ENCODE peak calls at places on chromosomes 2 and 18, in six cellular contexts. One of them, this sample, is unnamed. For H3K36me3 and H3K4me1, the result is how much of the 10 kb centered on the place peaks cover.

GRCh38 chr2:173752152-173752551 is 213.0 kb downstream of the SP3 start:
- DNase-seq in transverse colon: no peak
- DNase-seq in IMR-90: no peak
- DNase-seq in PC-3: peak
- DNase-seq in ovary: no peak
- DNase-seq in pancreas: no peak
- DNase-seq in this sample: no peak

GRCh38 chr18:45667056-45667455 is 51.8 kb downstream of the SLC14A2 start:
- DNase-seq in pancreas: no peak
- DNase-seq in transverse colon: no peak
- DNase-seq in PC-3: no peak
- DNase-seq in ovary: no peak
- DNase-seq in IMR-90: no peak
- DNase-seq in this sample: no peak

GRCh38 chr2:207467716-207468347 is 61.9 kb upstream of the CREB1 start:
- DNase-seq in transverse colon: no peak
- DNase-seq in pancreas: no peak
- DNase-seq in PC-3: no peak
- DNase-seq in ovary: no peak
- DNase-seq in IMR-90: peak
- DNase-seq in this sample: no peak

GRCh38 chr2:170408461-170409163 is 230.7 kb downstream of the MYO3B start:
- DNase-seq in IMR-90: no peak
- DNase-seq in transverse colon: no peak
- DNase-seq in PC-3: no peak
- DNase-seq in ovary: no peak
- DNase-seq in pancreas: no peak
- DNase-seq in this sample: no peak

GRCh38 chr18:59907172-59907571 is 7.4 kb downstream of the PMAIP1 start:
- DNase-seq in pancreas: no peak
- DNase-seq in ovary: no peak
- DNase-seq in IMR-90: no peak
- DNase-seq in transverse colon: no peak
- DNase-seq in PC-3: no peak
- DNase-seq in this sample: no peak

GRCh38 chr2:881204-881918 is 69.3 kb upstream of the SNTG2 start:
- DNase-seq in pancreas: no peak
- DNase-seq in ovary: no peak
- DNase-seq in IMR-90: no peak
- DNase-seq in PC-3: no peak
- DNase-seq in transverse colon: no peak
- DNase-seq in this sample: no peak

GRCh38 chr2:60331106-60331809 is 222.2 kb downstream of the BCL11A start:
- DNase-seq in PC-3: peak
- DNase-seq in IMR-90: no peak
- DNase-seq in pancreas: no peak
- DNase-seq in transverse colon: no peak
- DNase-seq in ovary: no peak
- DNase-seq in this sample: no peak

GRCh38 chr18:74115046-74115445 is 32.6 kb downstream of the FBXO15 start:
- DNase-seq in ovary: no peak
- DNase-seq in pancreas: no peak
- DNase-seq in IMR-90: peak
- DNase-seq in transverse colon: no peak
- DNase-seq in PC-3: no peak
- DNase-seq in this sample: no peak

GRCh38 chr2:159290289-159290907 is 3.9 kb upstream of the WDSUB1 start:
- DNase-seq in transverse colon: no peak
- DNase-seq in IMR-90: peak
- DNase-seq in PC-3: peak
- DNase-seq in pancreas: no peak
- DNase-seq in ovary: no peak
- DNase-seq in this sample: no peak

GRCh38 chr18:80009661-80010550 is 21.5 kb upstream of the TXNL4A start:
- DNase-seq in PC-3: peak
- DNase-seq in IMR-90: peak
- DNase-seq in pancreas: peak
- DNase-seq in ovary: peak
- DNase-seq in transverse colon: peak
- DNase-seq in this sample: peak

GRCh38 chr2:28206786-28207185 is 185.9 kb upstream of the FOSL2 start:
- DNase-seq in IMR-90: no peak
- DNase-seq in transverse colon: no peak
- DNase-seq in ovary: no peak
- DNase-seq in pancreas: no peak
- DNase-seq in PC-3: no peak
- DNase-seq in this sample: no peak

GRCh38 chr2:221135699-221136098 is 436.4 kb downstream of the EPHA4 start:
- DNase-seq in pancreas: no peak
- DNase-seq in PC-3: no peak
- DNase-seq in transverse colon: no peak
- DNase-seq in IMR-90: no peak
- DNase-seq in ovary: no peak
- DNase-seq in this sample: no peak

GRCh38 chr18:79442508-79443221 is 46.9 kb downstream of the NFATC1 start:
- DNase-seq in pancreas: no peak
- DNase-seq in PC-3: no peak
- DNase-seq in IMR-90: no peak
- DNase-seq in transverse colon: no peak
- DNase-seq in ovary: no peak
- DNase-seq in this sample: no peak

GRCh38 chr2:26412091-26412673 is 10.5 kb downstream of the DRC1 start:
- DNase-seq in transverse colon: no peak
- DNase-seq in ovary: no peak
- DNase-seq in PC-3: no peak
- DNase-seq in pancreas: no peak
- DNase-seq in IMR-90: no peak
- DNase-seq in this sample: no peak

GRCh38 chr2:17413031-17413430 is 105.2 kb downstream of the RAD51AP2 start:
- DNase-seq in PC-3: no peak
- DNase-seq in transverse colon: no peak
- DNase-seq in ovary: no peak
- DNase-seq in IMR-90: peak
- DNase-seq in pancreas: no peak
- DNase-seq in this sample: no peak

GRCh38 chr2:10709290-10709939 is 12.0 kb upstream of the ATP6V1C2 start:
- DNase-seq in pancreas: no peak
- DNase-seq in PC-3: peak
- DNase-seq in IMR-90: no peak
- DNase-seq in transverse colon: peak
- DNase-seq in ovary: no peak
- DNase-seq in this sample: peak
- TF ChIP-seq CTCF in pancreas: no peak
- TF ChIP-seq CTCF in PC-3: peak
- TF ChIP-seq CTCF in IMR-90: peak
- TF ChIP-seq CTCF in transverse colon: peak
- TF ChIP-seq CTCF in ovary: no peak
- TF ChIP-seq CTCF in this sample: peak

GRCh38 chr2:100264651-100265050 is 57.6 kb downstream of the LONRF2 start:
- DNase-seq in ovary: no peak
- DNase-seq in pancreas: no peak
- DNase-seq in IMR-90: no peak
- DNase-seq in PC-3: no peak
- DNase-seq in transverse colon: no peak
- DNase-seq in this sample: no peak

GRCh38 chr2:100262043-100262442 is 60.3 kb downstream of the LONRF2 start:
- DNase-seq in ovary: no peak
- DNase-seq in PC-3: no peak
- DNase-seq in transverse colon: no peak
- DNase-seq in pancreas: no peak
- DNase-seq in IMR-90: no peak
- DNase-seq in this sample: no peak

GRCh38 chr2:100260712-100261620 is 61.3 kb downstream of the LONRF2 start:
- DNase-seq in ovary: peak
- DNase-seq in PC-3: peak
- DNase-seq in pancreas: peak
- DNase-seq in transverse colon: peak
- DNase-seq in IMR-90: peak
- DNase-seq in this sample: peak

GRCh38 chr2:100264121-100264520 is 58.2 kb downstream of the LONRF2 start:
- DNase-seq in transverse colon: no peak
- DNase-seq in pancreas: no peak
- DNase-seq in PC-3: no peak
- DNase-seq in ovary: no peak
- DNase-seq in IMR-90: no peak
- DNase-seq in this sample: no peak

DNA sequence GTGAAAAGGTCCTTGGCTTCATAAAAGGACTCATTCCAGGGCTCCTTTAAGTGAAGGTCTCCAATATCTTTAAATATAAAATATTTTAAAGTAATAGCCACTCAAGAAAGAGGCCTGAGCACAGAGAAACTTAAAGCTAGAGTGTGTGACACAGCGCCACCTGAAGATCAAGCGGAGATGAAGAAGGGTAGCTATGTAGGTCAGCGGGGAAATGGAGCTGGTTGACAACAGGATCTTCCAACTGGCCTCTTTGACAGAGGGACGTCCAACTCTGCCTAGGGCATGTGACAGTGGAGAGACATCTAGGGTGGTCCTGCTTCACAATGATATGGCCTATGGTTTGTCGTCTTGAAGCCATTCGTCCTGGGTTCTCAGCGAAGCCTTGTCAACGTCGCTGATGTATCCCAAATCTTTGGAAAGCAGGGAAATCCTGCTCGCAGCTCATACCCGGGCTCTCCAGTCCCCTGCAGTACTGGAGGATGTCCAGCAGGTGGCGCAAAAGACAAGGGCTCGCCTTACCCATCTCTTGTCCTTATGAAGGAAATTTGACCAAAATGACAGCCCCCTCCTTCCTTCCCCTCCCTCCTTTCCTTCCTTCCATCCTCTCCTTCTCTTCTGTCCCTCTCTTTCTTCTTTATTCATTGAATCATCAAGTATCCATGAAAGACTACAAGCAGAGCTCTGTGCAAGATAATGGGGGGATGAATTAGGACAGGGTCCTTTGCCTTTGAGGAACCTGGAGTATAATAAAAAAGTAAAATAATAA is 59.6 kb downstream of the LONRF2 start:
- DNase-seq in ovary: peak
- DNase-seq in IMR-90: peak
- DNase-seq in transverse colon: peak
- DNase-seq in PC-3: peak
- DNase-seq in pancreas: peak
- DNase-seq in this sample: peak
- H3K36me3 ChIP-seq in ovary: under half
- H3K36me3 ChIP-seq in IMR-90: under half
- H3K36me3 ChIP-seq in transverse colon: under half
- H3K36me3 ChIP-seq in PC-3: under half
- H3K36me3 ChIP-seq in pancreas: under half
- H3K36me3 ChIP-seq in this sample: under half

GRCh38 chr2:237983922-237984321 is 17.1 kb downstream of the UBE2F start:
- DNase-seq in PC-3: no peak
- DNase-seq in transverse colon: no peak
- DNase-seq in IMR-90: no peak
- DNase-seq in pancreas: no peak
- DNase-seq in ovary: no peak
- DNase-seq in this sample: no peak
- H3K4me1 ChIP-seq in PC-3: under half
- H3K4me1 ChIP-seq in transverse colon: under half
- H3K4me1 ChIP-seq in IMR-90: under half
- H3K4me1 ChIP-seq in pancreas: under half
- H3K4me1 ChIP-seq in ovary: under half
- H3K4me1 ChIP-seq in this sample: under half

DNA sequence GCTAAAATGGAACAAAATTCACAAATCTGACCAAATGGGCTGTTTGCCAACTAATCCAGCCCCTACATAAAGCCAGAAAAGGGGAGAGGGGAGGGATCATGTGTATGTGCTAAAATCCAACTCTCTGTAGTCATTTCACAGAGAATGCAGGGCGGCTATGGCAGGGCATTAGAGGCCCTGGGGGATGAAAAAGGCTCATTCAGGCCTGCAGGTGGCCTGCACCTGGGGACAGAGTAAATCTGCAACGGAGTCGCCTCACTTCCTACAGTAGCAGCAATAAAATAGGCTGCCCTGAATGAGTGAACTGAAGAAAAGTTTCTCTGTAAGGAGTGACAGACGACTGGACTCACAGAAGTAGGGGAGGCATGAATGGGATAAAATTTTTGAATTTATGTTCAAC is 4.1 kb upstream of the ZFP36L2 start:
- DNase-seq in pancreas: no peak
- DNase-seq in IMR-90: no peak
- DNase-seq in ovary: no peak
- DNase-seq in transverse colon: no peak
- DNase-seq in PC-3: no peak
- DNase-seq in this sample: no peak
- TF ChIP-seq CTCF in pancreas: no peak
- TF ChIP-seq CTCF in IMR-90: no peak
- TF ChIP-seq CTCF in ovary: no peak
- TF ChIP-seq CTCF in transverse colon: peak
- TF ChIP-seq CTCF in PC-3: no peak
- TF ChIP-seq CTCF in this sample: no peak

GRCh38 chr2:241173557-241173956 is 14.9 kb upstream of the ANO7 start:
- DNase-seq in pancreas: no peak
- DNase-seq in PC-3: no peak
- DNase-seq in ovary: no peak
- DNase-seq in IMR-90: no peak
- DNase-seq in transverse colon: no peak
- DNase-seq in this sample: no peak
- H3K36me3 ChIP-seq in pancreas: under half
- H3K36me3 ChIP-seq in PC-3: under half
- H3K36me3 ChIP-seq in ovary: under half
- H3K36me3 ChIP-seq in IMR-90: under half
- H3K36me3 ChIP-seq in transverse colon: under half
- H3K36me3 ChIP-seq in this sample: under half

This sample was measured in mucosa of descending colon.